ENCODE peak calls at places on chromosomes 6 and 20, in eight cellular contexts. One of them, this sample, is unnamed. For H3K4me1, the result is how much of the 10 kb centered on the place peaks cover.

GRCh38 chr6:34855463-34855862 is 32.4 kb downstream of the TAF11 start:
- DNase-seq in OCI-LY7: no peak
- DNase-seq in hepatocyte: no peak
- DNase-seq in SK-N-SH: no peak
- DNase-seq in GM23338: peak
- DNase-seq in HCT116: no peak
- DNase-seq in neural progenitor cell: no peak
- DNase-seq in PC-3: no peak
- DNase-seq in this sample: no peak

GRCh38 chr6:146741609-146742008 is 142.8 kb downstream of the ADGB start:
- DNase-seq in OCI-LY7: no peak
- DNase-seq in hepatocyte: no peak
- DNase-seq in SK-N-SH: no peak
- DNase-seq in GM23338: no peak
- DNase-seq in HCT116: no peak
- DNase-seq in neural progenitor cell: no peak
- DNase-seq in PC-3: peak
- DNase-seq in this sample: no peak

GRCh38 chr20:49545572-49545971 is 22.4 kb downstream of the PTGIS start:
- DNase-seq in OCI-LY7: peak
- DNase-seq in hepatocyte: no peak
- DNase-seq in SK-N-SH: no peak
- DNase-seq in GM23338: peak
- DNase-seq in HCT116: no peak
- DNase-seq in neural progenitor cell: no peak
- DNase-seq in PC-3: peak
- DNase-seq in this sample: no peak

GRCh38 chr20:33674294-33675126 is at the start of gene NECAB3:
- DNase-seq in OCI-LY7: peak
- DNase-seq in hepatocyte: peak
- DNase-seq in SK-N-SH: peak
- DNase-seq in GM23338: peak
- DNase-seq in HCT116: no peak
- DNase-seq in neural progenitor cell: peak
- DNase-seq in PC-3: peak
- DNase-seq in this sample: peak

GRCh38 chr6:151325075-151326050 is 66.0 kb downstream of the ZBTB2 start:
- DNase-seq in OCI-LY7: no peak
- DNase-seq in hepatocyte: peak
- DNase-seq in SK-N-SH: peak
- DNase-seq in GM23338: peak
- DNase-seq in HCT116: peak
- DNase-seq in neural progenitor cell: peak
- DNase-seq in PC-3: peak
- DNase-seq in this sample: no peak

GRCh38 chr20:37205130-37205529 is 25.8 kb upstream of the MROH8 start:
- DNase-seq in OCI-LY7: no peak
- DNase-seq in hepatocyte: no peak
- DNase-seq in SK-N-SH: no peak
- DNase-seq in GM23338: no peak
- DNase-seq in HCT116: no peak
- DNase-seq in neural progenitor cell: peak
- DNase-seq in PC-3: no peak
- DNase-seq in this sample: no peak

GRCh38 chr6:87785229-87785862 is 83.3 kb upstream of the AKIRIN2 start:
- DNase-seq in OCI-LY7: no peak
- DNase-seq in hepatocyte: no peak
- DNase-seq in SK-N-SH: no peak
- DNase-seq in GM23338: no peak
- DNase-seq in HCT116: no peak
- DNase-seq in neural progenitor cell: no peak
- DNase-seq in PC-3: no peak
- DNase-seq in this sample: no peak

GRCh38 chr6:5997420-5998093 is 9.2 kb downstream of the NRN1 start:
- DNase-seq in OCI-LY7: peak
- DNase-seq in hepatocyte: no peak
- DNase-seq in SK-N-SH: peak
- DNase-seq in GM23338: peak
- DNase-seq in HCT116: no peak
- DNase-seq in neural progenitor cell: peak
- DNase-seq in PC-3: no peak
- DNase-seq in this sample: peak

GRCh38 chr20:52178691-52179090 is 12.9 kb downstream of the ZFP64 start:
- DNase-seq in OCI-LY7: no peak
- DNase-seq in hepatocyte: no peak
- DNase-seq in SK-N-SH: no peak
- DNase-seq in GM23338: no peak
- DNase-seq in HCT116: no peak
- DNase-seq in neural progenitor cell: no peak
- DNase-seq in PC-3: no peak
- DNase-seq in this sample: no peak

GRCh38 chr20:45229264-45230056 is 8.3 kb downstream of the SEMG2 start:
- DNase-seq in OCI-LY7: peak
- DNase-seq in hepatocyte: peak
- DNase-seq in SK-N-SH: peak
- DNase-seq in GM23338: peak
- DNase-seq in HCT116: peak
- DNase-seq in neural progenitor cell: peak
- DNase-seq in PC-3: peak
- DNase-seq in this sample: peak

GRCh38 chr6:166763606-166764472 is 136.8 kb upstream of the RPS6KA2 start:
- DNase-seq in OCI-LY7: no peak
- DNase-seq in hepatocyte: no peak
- DNase-seq in SK-N-SH: no peak
- DNase-seq in GM23338: no peak
- DNase-seq in HCT116: no peak
- DNase-seq in neural progenitor cell: no peak
- DNase-seq in PC-3: no peak
- DNase-seq in this sample: no peak

GRCh38 chr6:166764473-166765233 is 137.6 kb upstream of the RPS6KA2 start:
- DNase-seq in OCI-LY7: no peak
- DNase-seq in hepatocyte: no peak
- DNase-seq in SK-N-SH: no peak
- DNase-seq in GM23338: no peak
- DNase-seq in HCT116: no peak
- DNase-seq in neural progenitor cell: no peak
- DNase-seq in PC-3: no peak
- DNase-seq in this sample: no peak

GRCh38 chr6:166767191-166767590 is 140.1 kb upstream of the RPS6KA2 start:
- DNase-seq in OCI-LY7: no peak
- DNase-seq in hepatocyte: no peak
- DNase-seq in SK-N-SH: no peak
- DNase-seq in GM23338: no peak
- DNase-seq in HCT116: no peak
- DNase-seq in neural progenitor cell: no peak
- DNase-seq in PC-3: no peak
- DNase-seq in this sample: no peak

GRCh38 chr6:166766769-166767168 is 139.7 kb upstream of the RPS6KA2 start:
- DNase-seq in OCI-LY7: no peak
- DNase-seq in hepatocyte: no peak
- DNase-seq in SK-N-SH: no peak
- DNase-seq in GM23338: no peak
- DNase-seq in HCT116: no peak
- DNase-seq in neural progenitor cell: no peak
- DNase-seq in PC-3: no peak
- DNase-seq in this sample: no peak

DNA sequence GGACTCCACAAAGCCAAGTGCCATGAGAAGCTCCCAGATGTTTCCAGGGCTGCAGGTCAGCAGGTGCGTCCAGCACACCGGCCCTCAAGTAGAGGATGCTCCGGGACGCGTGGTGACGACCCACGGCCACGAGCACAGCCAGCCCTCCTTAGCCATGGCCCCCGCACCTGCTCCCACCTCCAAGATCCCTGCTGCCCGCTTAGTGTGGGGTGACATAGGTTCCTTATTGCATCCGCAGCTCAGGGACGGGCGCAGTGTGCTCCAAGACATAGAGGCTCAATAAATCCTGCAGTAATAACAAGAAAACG is 138.1 kb upstream of the RPS6KA2 start:
- DNase-seq in OCI-LY7: no peak
- DNase-seq in hepatocyte: no peak
- DNase-seq in SK-N-SH: no peak
- DNase-seq in GM23338: no peak
- DNase-seq in HCT116: no peak
- DNase-seq in neural progenitor cell: no peak
- DNase-seq in PC-3: no peak
- DNase-seq in this sample: no peak
- H3K4me1 ChIP-seq in OCI-LY7: under half
- H3K4me1 ChIP-seq in hepatocyte: under half
- H3K4me1 ChIP-seq in SK-N-SH: under half
- H3K4me1 ChIP-seq in GM23338: under half
- H3K4me1 ChIP-seq in HCT116: under half
- H3K4me1 ChIP-seq in neural progenitor cell: under half
- H3K4me1 ChIP-seq in PC-3: under half
- H3K4me1 ChIP-seq in this sample: under half

GRCh38 chr6:104958178-104958520 is 1.2 kb downstream of the LIN28B start:
- DNase-seq in OCI-LY7: no peak
- DNase-seq in hepatocyte: no peak
- DNase-seq in SK-N-SH: no peak
- DNase-seq in GM23338: no peak
- DNase-seq in HCT116: no peak
- DNase-seq in neural progenitor cell: peak
- DNase-seq in PC-3: no peak
- DNase-seq in this sample: no peak
- TF ChIP-seq EZH2phosphoT487 in OCI-LY7: no peak
- TF ChIP-seq EZH2phosphoT487 in hepatocyte: peak
- TF ChIP-seq EZH2phosphoT487 in SK-N-SH: no peak
- TF ChIP-seq EZH2phosphoT487 in GM23338: no peak
- TF ChIP-seq EZH2phosphoT487 in HCT116: no peak
- TF ChIP-seq EZH2phosphoT487 in neural progenitor cell: no peak
- TF ChIP-seq EZH2phosphoT487 in PC-3: no peak
- TF ChIP-seq EZH2phosphoT487 in this sample: no peak

GRCh38 chr6:26472549-26473245 is 14.9 kb downstream of the BTN2A1 start:
- DNase-seq in OCI-LY7: peak
- DNase-seq in hepatocyte: no peak
- DNase-seq in SK-N-SH: no peak
- DNase-seq in GM23338: no peak
- DNase-seq in HCT116: no peak
- DNase-seq in neural progenitor cell: no peak
- DNase-seq in PC-3: no peak
- DNase-seq in this sample: no peak
- H3K4me1 ChIP-seq in OCI-LY7: half or more
- H3K4me1 ChIP-seq in hepatocyte: under half
- H3K4me1 ChIP-seq in SK-N-SH: under half
- H3K4me1 ChIP-seq in GM23338: under half
- H3K4me1 ChIP-seq in HCT116: under half
- H3K4me1 ChIP-seq in neural progenitor cell: under half
- H3K4me1 ChIP-seq in PC-3: under half
- H3K4me1 ChIP-seq in this sample: under half

GRCh38 chr20:6660441-6660840 is 107.0 kb upstream of the BMP2 start:
- DNase-seq in OCI-LY7: no peak
- DNase-seq in hepatocyte: peak
- DNase-seq in SK-N-SH: no peak
- DNase-seq in GM23338: no peak
- DNase-seq in HCT116: no peak
- DNase-seq in neural progenitor cell: no peak
- DNase-seq in PC-3: peak
- DNase-seq in this sample: no peak
- TF ChIP-seq EZH2phosphoT487 in OCI-LY7: no peak
- TF ChIP-seq EZH2phosphoT487 in hepatocyte: no peak
- TF ChIP-seq EZH2phosphoT487 in SK-N-SH: no peak
- TF ChIP-seq EZH2phosphoT487 in GM23338: no peak
- TF ChIP-seq EZH2phosphoT487 in HCT116: no peak
- TF ChIP-seq EZH2phosphoT487 in neural progenitor cell: no peak
- TF ChIP-seq EZH2phosphoT487 in PC-3: no peak
- TF ChIP-seq EZH2phosphoT487 in this sample: no peak

GRCh38 chr6:72646604-72647485 is 25.0 kb downstream of the KCNQ5 start:
- DNase-seq in OCI-LY7: no peak
- DNase-seq in hepatocyte: no peak
- DNase-seq in SK-N-SH: no peak
- DNase-seq in GM23338: no peak
- DNase-seq in HCT116: no peak
- DNase-seq in neural progenitor cell: no peak
- DNase-seq in PC-3: peak
- DNase-seq in this sample: no peak

GRCh38 chr6:72639920-72640621 is 18.2 kb downstream of the KCNQ5 start:
- DNase-seq in OCI-LY7: no peak
- DNase-seq in hepatocyte: no peak
- DNase-seq in SK-N-SH: no peak
- DNase-seq in GM23338: no peak
- DNase-seq in HCT116: no peak
- DNase-seq in neural progenitor cell: no peak
- DNase-seq in PC-3: no peak
- DNase-seq in this sample: no peak

GRCh38 chr6:72640622-72640930 is 18.7 kb downstream of the KCNQ5 start:
- DNase-seq in OCI-LY7: no peak
- DNase-seq in hepatocyte: no peak
- DNase-seq in SK-N-SH: no peak
- DNase-seq in GM23338: no peak
- DNase-seq in HCT116: no peak
- DNase-seq in neural progenitor cell: no peak
- DNase-seq in PC-3: no peak
- DNase-seq in this sample: no peak

GRCh38 chr6:72643214-72643613 is 21.4 kb downstream of the KCNQ5 start:
- DNase-seq in OCI-LY7: no peak
- DNase-seq in hepatocyte: no peak
- DNase-seq in SK-N-SH: no peak
- DNase-seq in GM23338: no peak
- DNase-seq in HCT116: no peak
- DNase-seq in neural progenitor cell: no peak
- DNase-seq in PC-3: no peak
- DNase-seq in this sample: no peak

DNA sequence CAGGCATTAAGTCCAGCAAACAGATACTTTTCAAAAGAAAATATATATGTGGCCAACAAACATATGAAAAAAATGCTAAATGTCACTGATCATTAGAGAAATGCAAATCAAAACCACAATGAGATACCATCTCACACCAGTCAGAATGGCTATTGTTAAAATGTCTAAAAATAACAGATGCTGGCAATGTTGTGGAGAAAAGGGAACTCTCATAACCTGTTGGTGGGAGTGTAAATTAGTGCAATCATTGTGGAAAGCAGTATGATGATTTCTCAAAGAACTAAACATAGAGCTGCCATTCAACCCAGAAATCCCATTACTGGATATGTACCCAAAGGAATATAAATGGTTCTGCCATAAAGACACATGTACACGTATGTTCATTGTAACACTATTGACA is 20.6 kb downstream of the KCNQ5 start:
- DNase-seq in OCI-LY7: no peak
- DNase-seq in hepatocyte: no peak
- DNase-seq in SK-N-SH: no peak
- DNase-seq in GM23338: no peak
- DNase-seq in HCT116: no peak
- DNase-seq in neural progenitor cell: no peak
- DNase-seq in PC-3: no peak
- DNase-seq in this sample: peak
- H3K4me1 ChIP-seq in OCI-LY7: under half
- H3K4me1 ChIP-seq in hepatocyte: under half
- H3K4me1 ChIP-seq in SK-N-SH: under half
- H3K4me1 ChIP-seq in GM23338: under half
- H3K4me1 ChIP-seq in HCT116: under half
- H3K4me1 ChIP-seq in neural progenitor cell: under half
- H3K4me1 ChIP-seq in PC-3: under half
- H3K4me1 ChIP-seq in this sample: under half

This sample was measured in MM.1S.